ENCODE peak calls at places on chromosome 15, in seven cellular contexts. B is CD4-positive, alpha-beta memory T cell; F is Jurkat, Clone E6-1; O is HL-60; Q is GM12865; N is mammary epithelial cell; C is breast epithelium. U is an unnamed sample.

GRCh38 chr15:63833246-63833696 is 477 bp downstream of the HERC1 start:
- DNase-seq in B (no peak), F (no peak), O (peak), Q (peak), N (peak), C (no peak), U (peak)

GRCh38 chr15:98321916-98322315 is 326.4 kb upstream of the IGF1R start:
- DNase-seq in B (no peak), F (no peak), O (no peak), Q (no peak), N (peak), C (peak), U (peak)

GRCh38 chr15:42759093-42759492 is 22.2 kb upstream of the CDAN1 start:
- DNase-seq in B (no peak), F (no peak), O (no peak), Q (no peak), N (no peak), C (no peak), U (no peak)

GRCh38 chr15:88920186-88920891 is 7.2 kb upstream of the MFGE8 start:
- DNase-seq in B (no peak), F (no peak), O (no peak), Q (no peak), N (peak), C (no peak), U (no peak)

GRCh38 chr15:80591938-80592825 is 102.9 kb upstream of the ABHD17C start:
- DNase-seq in B (no peak), F (no peak), O (no peak), Q (no peak), N (no peak), C (no peak), U (peak)

GRCh38 chr15:71691700-71692417 is 118.5 kb upstream of the NR2E3 start:
- DNase-seq in B (no peak), F (no peak), O (no peak), Q (no peak), N (peak), C (peak), U (no peak)

GRCh38 chr15:91456251-91456718 is 356.2 kb downstream of the SV2B start:
- DNase-seq in B (no peak), F (no peak), O (no peak), Q (no peak), N (peak), C (peak), U (no peak)

GRCh38 chr15:63362196-63362595 is 19.4 kb downstream of the CA12 start:
- DNase-seq in B (no peak), F (no peak), O (no peak), Q (no peak), N (no peak), C (no peak), U (no peak)

GRCh38 chr15:95162967-95163531 is 931.7 kb downstream of the MCTP2 start:
- DNase-seq in B (no peak), F (no peak), O (no peak), Q (no peak), N (peak), C (no peak), U (peak)

GRCh38 chr15:41866263-41866703 is 27.6 kb downstream of the SPTBN5 start:
- DNase-seq in B (no peak), F (no peak), O (no peak), Q (no peak), N (no peak), C (no peak), U (no peak)

GRCh38 chr15:92869263-92869940 is 30.7 kb upstream of the CHD2 start:
- DNase-seq in B (no peak), F (no peak), O (no peak), Q (no peak), N (peak), C (peak), U (no peak)

GRCh38 chr15:66566963-66567531 is 1.2 kb upstream of the LCTL start:
- DNase-seq in B (peak), F (peak), O (peak), Q (peak), N (peak), C (no peak), U (peak)

GRCh38 chr15:41494190-41494921 is 682 bp downstream of the ITPKA start:
- DNase-seq in B (no peak), F (no peak), O (no peak), Q (peak), N (no peak), C (no peak), U (no peak)

GRCh38 chr15:99486371-99487336 is 79.1 kb upstream of the MEF2A start:
- DNase-seq in B (no peak), F (no peak), O (no peak), Q (no peak), N (peak), C (peak), U (peak)

GRCh38 chr15:42107483-42107882 is 13.1 kb upstream of the PLA2G4D start:
- DNase-seq in B (no peak), F (peak), O (no peak), Q (peak), N (peak), C (no peak), U (no peak)

GRCh38 chr15:25947336-25948080 is 84.4 kb upstream of the ATP10A start:
- DNase-seq in B (no peak), F (no peak), O (no peak), Q (no peak), N (no peak), C (no peak), U (no peak)

GRCh38 chr15:62886431-62887071 is 156.0 kb upstream of the TPM1 start:
- DNase-seq in B (no peak), F (no peak), O (no peak), Q (no peak), N (peak), C (no peak), U (no peak)

GRCh38 chr15:90362936-90363212 is 10.8 kb downstream of the ZNF774 start:
- DNase-seq in B (no peak), F (no peak), O (no peak), Q (no peak), N (peak), C (no peak), U (no peak)

GRCh38 chr15:39555885-39556284 is 25.0 kb upstream of the THBS1 start:
- DNase-seq in B (no peak), F (no peak), O (no peak), Q (no peak), N (no peak), C (no peak), U (no peak)

GRCh38 chr15:85976986-85977385 is 102.7 kb upstream of the AGBL1 start:
- DNase-seq in B (no peak), F (no peak), O (no peak), Q (no peak), N (peak), C (no peak), U (no peak)

GRCh38 chr15:47505712-47506542 is 211.4 kb upstream of the SEMA6D start:
- DNase-seq in B (no peak), F (no peak), O (no peak), Q (no peak), N (no peak), C (peak), U (no peak)

GRCh38 chr15:43534897-43535296 is 17.5 kb downstream of the MAP1A start:
- DNase-seq in B (no peak), F (no peak), O (no peak), Q (no peak), N (no peak), C (no peak), U (peak)

GRCh38 chr15:85022860-85023403 is 41.3 kb downstream of the PDE8A start:
- DNase-seq in B (no peak), F (no peak), O (no peak), Q (no peak), N (no peak), C (no peak), U (no peak)

GRCh38 chr15:29451201-29451781 is 181.7 kb upstream of the NSMCE3 start:
- DNase-seq in B (no peak), F (no peak), O (no peak), Q (peak), N (no peak), C (no peak), U (no peak)

GRCh38 chr15:101617390-101617965 is 34.7 kb downstream of the TM2D3 start:
- DNase-seq in B (no peak), F (no peak), O (no peak), Q (no peak), N (no peak), C (no peak), U (no peak)

GRCh38 chr15:101615986-101616848 is 36.0 kb downstream of the TM2D3 start:
- DNase-seq in B (no peak), F (no peak), O (no peak), Q (no peak), N (peak), C (no peak), U (no peak)

GRCh38 chr15:101614761-101615160 is 37.4 kb downstream of the TM2D3 start:
- DNase-seq in B (no peak), F (no peak), O (no peak), Q (no peak), N (no peak), C (no peak), U (no peak)

GRCh38 chr15:101614001-101614585 is 38.1 kb downstream of the TM2D3 start:
- DNase-seq in B (no peak), F (no peak), O (no peak), Q (no peak), N (no peak), C (no peak), U (no peak)

GRCh38 chr15:101615414-101615985 is 36.7 kb downstream of the TM2D3 start:
- DNase-seq in B (no peak), F (no peak), O (no peak), Q (no peak), N (no peak), C (no peak), U (no peak)
- H3K4me3 ChIP-seq in B (no peak), F (no peak), O (no peak), Q (no peak), N (no peak), C (no peak), U (no peak)

GRCh38 chr15:60683156-60683555 is 204.2 kb upstream of the ICE2 start:
- DNase-seq in B (no peak), F (no peak), O (no peak), Q (no peak), N (no peak), C (no peak), U (no peak)
- H3K4me3 ChIP-seq in B (no peak), F (no peak), O (no peak), Q (no peak), N (no peak), C (no peak), U (no peak)

DNA sequence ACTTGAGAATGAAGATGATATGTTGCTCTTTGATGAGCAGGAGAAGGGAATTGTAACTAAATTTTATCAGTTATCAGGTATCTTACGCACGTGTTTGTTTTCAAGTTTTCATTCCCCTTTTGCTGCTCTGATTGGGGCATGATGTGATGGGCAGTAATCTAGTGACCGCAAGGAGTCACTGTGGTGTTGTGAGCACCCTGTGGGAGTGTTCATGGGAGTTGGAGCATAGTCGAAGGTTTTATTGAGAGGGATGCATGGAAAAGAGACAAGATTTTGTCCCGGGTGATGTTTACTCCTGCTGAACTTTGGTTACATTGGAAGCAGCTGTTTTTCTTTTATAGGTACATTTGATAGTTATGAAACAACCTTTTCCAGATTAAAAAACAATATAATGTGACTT is 2.1 kb downstream of the FAN1 start:
- DNase-seq in B (no peak), F (no peak), O (no peak), Q (no peak), N (no peak), C (no peak), U (no peak)
- H3K4me3 ChIP-seq in B (no peak), F (no peak), O (no peak), Q (no peak), N (no peak), C (no peak), U (no peak)

GRCh38 chr15:65077981-65078352 is 1.4 kb downstream of the KBTBD13 start:
- DNase-seq in B (peak), F (no peak), O (peak), Q (peak), N (no peak), C (no peak), U (no peak)

GRCh38 chr15:65079580-65079979 is 3.0 kb downstream of the KBTBD13 start:
- DNase-seq in B (no peak), F (no peak), O (no peak), Q (no peak), N (no peak), C (no peak), U (no peak)

GRCh38 chr15:65081270-65081669 is 4.7 kb downstream of the KBTBD13 start:
- DNase-seq in B (no peak), F (no peak), O (no peak), Q (no peak), N (no peak), C (no peak), U (no peak)

GRCh38 chr15:65076486-65077290 is at the start of gene KBTBD13:
- DNase-seq in B (no peak), F (no peak), O (no peak), Q (no peak), N (no peak), C (no peak), U (no peak)

GRCh38 chr15:65077291-65077980 is 890 bp downstream of the KBTBD13 start:
- DNase-seq in B (no peak), F (no peak), O (no peak), Q (no peak), N (no peak), C (no peak), U (no peak)
- H3K4me3 ChIP-seq in B (no peak), F (no peak), O (no peak), Q (no peak), N (no peak), C (no peak), U (no peak)

DNA sequence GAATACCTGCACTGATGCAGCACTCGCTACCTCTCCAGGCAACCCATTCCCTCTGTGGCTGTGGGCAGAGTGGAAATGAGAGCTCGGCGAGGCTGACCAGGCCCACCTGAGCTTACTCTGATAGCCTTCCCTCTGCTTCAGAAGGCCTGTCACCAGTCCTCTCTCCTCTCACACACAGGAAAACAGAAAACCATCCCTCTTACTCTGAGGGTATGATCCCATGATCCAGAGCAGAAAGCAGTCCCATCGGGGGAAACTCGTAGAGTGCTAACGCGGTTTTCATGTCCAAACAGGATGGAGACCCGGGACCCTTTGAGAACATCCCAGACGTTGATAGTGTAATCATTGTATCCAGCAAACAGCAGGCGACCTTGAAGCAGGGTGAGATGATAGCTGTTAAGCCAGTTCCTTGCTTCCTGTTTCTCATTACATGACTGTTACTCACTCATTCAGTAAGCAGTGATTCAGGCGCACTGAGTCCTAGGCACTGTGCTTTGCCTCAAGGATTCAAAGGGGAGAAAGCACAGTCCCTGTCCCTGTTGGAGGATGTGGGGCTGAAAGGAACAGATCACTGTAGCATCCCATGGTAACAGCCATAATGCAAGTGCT is 11.8 kb upstream of the BCL2L10 start:
- DNase-seq in B (no peak), F (no peak), O (no peak), Q (peak), N (peak), C (no peak), U (no peak)
- H3K4me3 ChIP-seq in B (no peak), F (no peak), O (no peak), Q (no peak), N (no peak), C (no peak), U (no peak)

GRCh38 chr15:75989875-75990274 is 22.3 kb downstream of the NRG4 start:
- DNase-seq in B (no peak), F (no peak), O (no peak), Q (no peak), N (no peak), C (no peak), U (no peak)

GRCh38 chr15:75994220-75994619 is 18.0 kb downstream of the NRG4 start:
- DNase-seq in B (no peak), F (no peak), O (no peak), Q (no peak), N (no peak), C (no peak), U (no peak)

GRCh38 chr15:75995611-75996010 is 16.6 kb downstream of the NRG4 start:
- DNase-seq in B (no peak), F (no peak), O (no peak), Q (no peak), N (no peak), C (no peak), U (no peak)

GRCh38 chr15:75989045-75989444 is 23.2 kb downstream of the NRG4 start:
- DNase-seq in B (no peak), F (no peak), O (no peak), Q (no peak), N (no peak), C (no peak), U (no peak)

GRCh38 chr15:75992897-75993296 is 19.3 kb downstream of the NRG4 start:
- DNase-seq in B (no peak), F (no peak), O (no peak), Q (no peak), N (no peak), C (no peak), U (no peak)
- H3K4me3 ChIP-seq in B (no peak), F (no peak), O (no peak), Q (no peak), N (no peak), C (no peak), U (no peak)

U was measured in lower leg skin.